ENCODE peak calls at places on chromosomes 5 and 9, in eight cellular contexts. Q, P, M, I, G, Y, E and K are unnamed samples. For H3K36me3 and H3K4me1, the result is how much of the 10 kb centered on the place peaks cover.

GRCh38 chr5:141680751-141681201 is 1.3 kb downstream of the ARAP3 start:
- DNase-seq in Q (peak), P (no peak), M (peak), I (peak), G (no peak), Y (no peak), E (no peak), K (no peak)

GRCh38 chr5:59066367-59067163 is 483.7 kb downstream of the RAB3C start:
- DNase-seq in Q (no peak), P (no peak), M (no peak), I (no peak), G (no peak), Y (no peak), E (no peak), K (no peak)

GRCh38 chr5:81989204-81989603 is 17.4 kb downstream of the ATG10 start:
- DNase-seq in Q (no peak), P (no peak), M (no peak), I (no peak), G (no peak), Y (no peak), E (no peak), K (no peak)

GRCh38 chr5:153619706-153620105 is 129.2 kb downstream of the GRIA1 start:
- DNase-seq in Q (peak), P (no peak), M (no peak), I (peak), G (no peak), Y (no peak), E (no peak), K (peak)

GRCh38 chr9:91844656-91845291 is 105.3 kb downstream of the ROR2 start:
- DNase-seq in Q (no peak), P (no peak), M (no peak), I (no peak), G (no peak), Y (no peak), E (no peak), K (no peak)

GRCh38 chr5:52409835-52410234 is 377.9 kb upstream of the ITGA1 start:
- DNase-seq in Q (no peak), P (no peak), M (no peak), I (no peak), G (no peak), Y (no peak), E (no peak), K (no peak)

GRCh38 chr5:386432-387341 is 56.3 kb upstream of the EXOC3 start:
- DNase-seq in Q (no peak), P (no peak), M (no peak), I (no peak), G (no peak), Y (no peak), E (no peak), K (no peak)

GRCh38 chr9:98201102-98201501 is 8.7 kb upstream of the CORO2A start:
- DNase-seq in Q (no peak), P (no peak), M (no peak), I (no peak), G (no peak), Y (no peak), E (no peak), K (no peak)

GRCh38 chr5:151798674-151799073 is 26.9 kb downstream of the G3BP1 start:
- DNase-seq in Q (no peak), P (no peak), M (no peak), I (no peak), G (no peak), Y (no peak), E (no peak), K (no peak)
- H3K36me3 ChIP-seq in Q (under half), P (half or more), M (half or more), I (half or more), G (under half), Y (half or more), E (half or more), K (under half)

GRCh38 chr5:177306674-177307543 is 3.3 kb downstream of the PRELID1 start:
- DNase-seq in Q (no peak), P (no peak), M (no peak), I (no peak), G (no peak), Y (no peak), E (peak), K (no peak)
- H3K4me1 ChIP-seq in Q (under half), P (under half), M (half or more), I (half or more), G (under half), Y (under half), E (under half), K (under half)

GRCh38 chr5:169591636-169592035 is 8.1 kb downstream of the SPDL1 start:
- DNase-seq in Q (no peak), P (no peak), M (no peak), I (peak), G (no peak), Y (no peak), E (no peak), K (no peak)

GRCh38 chr5:169592937-169593650 is 9.5 kb downstream of the SPDL1 start:
- DNase-seq in Q (no peak), P (no peak), M (no peak), I (no peak), G (peak), Y (no peak), E (no peak), K (no peak)

GRCh38 chr5:169599451-169599850 is 15.9 kb downstream of the SPDL1 start:
- DNase-seq in Q (no peak), P (no peak), M (no peak), I (no peak), G (no peak), Y (no peak), E (no peak), K (no peak)

GRCh38 chr5:169590602-169591001 is 7.0 kb downstream of the SPDL1 start:
- DNase-seq in Q (no peak), P (no peak), M (no peak), I (no peak), G (no peak), Y (no peak), E (no peak), K (no peak)

DNA sequence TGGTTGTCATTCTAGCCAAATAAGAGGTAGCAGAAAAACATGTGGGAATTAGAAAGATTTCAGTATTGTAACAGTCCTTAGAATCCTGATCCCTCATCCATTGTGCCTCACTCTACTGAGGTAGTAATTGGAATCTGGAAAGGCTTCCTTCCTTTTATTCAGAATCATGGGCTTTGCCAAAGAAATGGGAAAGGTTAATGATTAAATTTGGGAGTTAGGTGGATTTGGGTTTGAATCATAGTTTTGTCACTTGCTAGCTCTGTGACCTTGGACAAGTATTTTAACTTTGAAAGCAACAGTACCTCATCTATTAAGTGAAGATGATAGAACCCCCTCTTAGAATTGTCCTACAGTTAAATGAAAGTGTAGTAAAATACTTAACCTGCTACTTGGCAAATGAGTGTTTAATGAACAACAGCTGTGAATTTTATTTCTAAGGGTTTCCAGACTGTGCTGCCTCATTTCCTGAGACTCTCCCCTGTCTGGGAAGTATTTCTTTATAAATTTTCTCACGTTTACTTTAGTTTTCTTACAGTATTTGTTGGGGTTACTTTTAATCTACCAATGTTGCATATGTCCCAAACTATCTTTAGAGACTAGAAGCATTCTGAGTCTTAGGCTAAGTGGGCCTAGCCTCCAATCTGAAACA is 11.7 kb downstream of the SPDL1 start:
- DNase-seq in Q (peak), P (no peak), M (no peak), I (no peak), G (no peak), Y (no peak), E (no peak), K (no peak)
- H3K36me3 ChIP-seq in Q (half or more), P (half or more), M (half or more), I (half or more), G (under half), Y (under half), E (half or more), K (under half)

DNA sequence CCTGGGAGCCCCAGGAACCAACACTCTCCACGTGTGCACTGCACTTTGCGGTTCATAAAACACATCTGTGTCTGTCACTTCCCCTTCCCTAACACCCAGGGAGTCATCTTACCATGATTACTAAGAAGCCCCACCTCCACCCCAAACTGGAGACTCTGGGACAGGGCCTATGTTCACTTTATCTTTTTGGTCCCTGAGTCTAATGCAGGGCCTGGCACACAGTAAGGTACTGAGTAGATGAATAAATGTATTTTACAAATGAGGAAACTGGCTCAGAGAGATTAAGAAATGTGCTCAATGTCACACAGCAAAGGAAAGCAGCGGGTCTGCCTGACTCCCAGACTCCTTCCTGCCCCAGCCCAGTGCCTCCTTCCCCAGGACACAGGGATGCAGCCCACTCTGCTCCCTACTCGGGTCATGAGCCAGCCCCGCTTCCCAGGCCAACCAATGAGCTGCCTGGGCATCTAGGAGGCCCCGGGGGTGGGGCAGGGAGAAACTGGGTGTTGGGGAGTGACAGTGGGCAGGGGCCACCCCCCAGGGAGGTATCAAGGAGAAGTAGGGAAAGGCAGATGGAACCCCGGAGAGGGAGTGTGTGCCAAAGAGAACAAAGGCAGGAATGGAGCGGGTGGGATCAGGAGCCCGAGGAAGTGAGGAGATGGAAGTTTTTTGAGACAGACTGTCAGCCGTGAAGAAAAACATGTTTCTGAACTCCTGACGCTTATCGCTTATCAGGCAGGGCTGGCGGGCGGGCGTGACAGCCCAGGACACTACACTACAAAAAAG is 30.5 kb downstream of the SHB start:
- DNase-seq in Q (peak), P (no peak), M (no peak), I (no peak), G (no peak), Y (no peak), E (no peak), K (no peak)
- H3K4me1 ChIP-seq in Q (half or more), P (half or more), M (half or more), I (under half), G (under half), Y (under half), E (half or more), K (under half)

GRCh38 chr5:172213126-172213525 is 19.2 kb downstream of the EFCAB9 start:
- DNase-seq in Q (no peak), P (no peak), M (no peak), I (no peak), G (peak), Y (no peak), E (no peak), K (no peak)
- H3K36me3 ChIP-seq in Q (under half), P (under half), M (under half), I (under half), G (under half), Y (under half), E (under half), K (under half)

DNA sequence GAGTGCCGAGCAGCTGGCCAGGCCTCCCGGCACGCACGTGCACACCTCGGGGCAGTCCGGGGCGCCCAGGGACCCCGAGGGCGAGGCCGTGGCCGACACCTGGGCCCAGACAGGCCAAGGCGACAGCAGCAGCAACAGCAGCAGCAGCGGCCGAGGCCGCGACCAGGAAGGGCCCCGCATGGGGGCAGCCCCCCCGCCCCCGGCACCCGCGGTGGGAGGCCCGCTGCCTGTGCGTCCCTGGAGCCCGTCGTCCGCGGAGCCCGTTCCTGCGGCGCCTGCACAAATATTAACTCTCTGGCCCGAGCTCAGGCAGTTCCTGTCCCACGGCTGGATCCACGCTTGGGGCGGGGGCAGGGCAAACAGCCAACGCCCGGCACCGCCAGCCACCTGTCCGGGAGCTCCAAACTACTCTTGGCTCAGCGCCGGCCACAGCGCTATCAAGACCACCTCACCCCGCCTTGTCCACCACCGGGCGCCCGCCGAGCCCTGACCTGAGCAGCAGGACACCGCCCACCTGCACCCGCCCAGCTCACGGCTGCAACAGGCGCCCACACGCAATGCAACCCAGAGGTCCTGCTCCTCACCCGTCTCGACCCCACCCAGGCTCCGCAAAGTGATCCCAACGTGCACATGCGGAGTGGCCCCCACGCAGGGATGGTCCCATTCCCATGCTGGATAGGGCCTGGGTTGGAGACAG is at the start of gene LRRC26:
- DNase-seq in Q (no peak), P (no peak), M (no peak), I (no peak), G (peak), Y (no peak), E (no peak), K (no peak)
- H3K4me1 ChIP-seq in Q (under half), P (under half), M (under half), I (under half), G (under half), Y (under half), E (half or more), K (under half)

GRCh38 chr9:123089790-123090189 is 56.3 kb downstream of the GPR21 start:
- DNase-seq in Q (no peak), P (no peak), M (no peak), I (no peak), G (no peak), Y (no peak), E (no peak), K (no peak)
- H3K36me3 ChIP-seq in Q (under half), P (under half), M (half or more), I (half or more), G (under half), Y (under half), E (half or more), K (under half)